ENCODE peak calls at places on chromosomes 5 and 9, in six cellular contexts. Y, S, J, T, F and H are unnamed samples.

GRCh38 chr9:32551491-32552049 is 557 bp upstream of the SMIM27 start:
- DNase-seq in Y (peak), S (no peak), J (peak), T (no peak), F (no peak), H (no peak)

GRCh38 chr9:88653926-88654325 is 118.9 kb downstream of the NXNL2 start:
- DNase-seq in Y (no peak), S (no peak), J (no peak), T (no peak), F (peak), H (no peak)

GRCh38 chr5:74963407-74963806 is 89.0 kb downstream of the GCNT4 start:
- DNase-seq in Y (no peak), S (no peak), J (no peak), T (no peak), F (no peak), H (no peak)

GRCh38 chr5:142821733-142822487 is 51.7 kb downstream of the ARHGAP26 start:
- DNase-seq in Y (no peak), S (no peak), J (no peak), T (peak), F (peak), H (no peak)

GRCh38 chr5:7671420-7671819 is 179.5 kb downstream of the CFAP90 start:
- DNase-seq in Y (no peak), S (no peak), J (no peak), T (no peak), F (no peak), H (no peak)

GRCh38 chr5:64839936-64840335 is 71.2 kb downstream of the CWC27 start:
- DNase-seq in Y (no peak), S (no peak), J (no peak), T (no peak), F (no peak), H (no peak)

GRCh38 chr5:177025139-177025538 is 2.6 kb downstream of the ZNF346 start:
- DNase-seq in Y (no peak), S (no peak), J (no peak), T (no peak), F (peak), H (no peak)

GRCh38 chr5:142952236-142952635 is 182.1 kb downstream of the ARHGAP26 start:
- DNase-seq in Y (no peak), S (no peak), J (no peak), T (no peak), F (no peak), H (no peak)

GRCh38 chr5:87526131-87526530 is 113.4 kb upstream of the CCNH start:
- DNase-seq in Y (no peak), S (no peak), J (no peak), T (no peak), F (peak), H (no peak)

GRCh38 chr5:151595411-151595826 is 4.3 kb upstream of the FAT2 start:
- DNase-seq in Y (no peak), S (peak), J (no peak), T (no peak), F (no peak), H (no peak)

GRCh38 chr9:130658893-130659698 is 5.3 kb upstream of the PRDM12 start:
- DNase-seq in Y (no peak), S (no peak), J (no peak), T (no peak), F (no peak), H (no peak)

GRCh38 chr9:38036359-38037084 is 32.5 kb downstream of the SHB start:
- DNase-seq in Y (no peak), S (no peak), J (no peak), T (no peak), F (peak), H (no peak)

GRCh38 chr5:119031047-119031886 is 39.6 kb upstream of the DMXL1 start:
- DNase-seq in Y (no peak), S (no peak), J (no peak), T (no peak), F (no peak), H (no peak)

GRCh38 chr9:129989740-129990139 is 53.2 kb downstream of the FNBP1 start:
- DNase-seq in Y (no peak), S (no peak), J (no peak), T (no peak), F (peak), H (no peak)

GRCh38 chr5:10310073-10310779 is 2.5 kb upstream of the CMBL start:
- DNase-seq in Y (no peak), S (no peak), J (peak), T (no peak), F (peak), H (no peak)

GRCh38 chr5:147689436-147689835 is 93.1 kb downstream of the JAKMIP2 start:
- DNase-seq in Y (no peak), S (no peak), J (no peak), T (no peak), F (no peak), H (no peak)

GRCh38 chr9:73155968-73156592 is 4.4 kb downstream of the ANXA1 start:
- DNase-seq in Y (no peak), S (no peak), J (no peak), T (no peak), F (no peak), H (no peak)

GRCh38 chr5:170603578-170604565 is 100.1 kb downstream of the KCNIP1 start:
- DNase-seq in Y (no peak), S (peak), J (peak), T (no peak), F (peak), H (no peak)

GRCh38 chr9:16653491-16654407 is 216.7 kb downstream of the BNC2 start:
- DNase-seq in Y (no peak), S (no peak), J (no peak), T (no peak), F (no peak), H (no peak)

GRCh38 chr5:32057157-32058096 is 116.7 kb downstream of the GOLPH3 start:
- DNase-seq in Y (no peak), S (no peak), J (no peak), T (no peak), F (no peak), H (no peak)

GRCh38 chr5:138597660-138598400 is 22.6 kb upstream of the HSPA9 start:
- DNase-seq in Y (no peak), S (no peak), J (no peak), T (no peak), F (no peak), H (no peak)

GRCh38 chr5:56325039-56325438 is 91.9 kb upstream of the ANKRD55 start:
- DNase-seq in Y (no peak), S (no peak), J (no peak), T (no peak), F (no peak), H (no peak)

GRCh38 chr5:56321236-56321881 is 88.2 kb upstream of the ANKRD55 start:
- DNase-seq in Y (no peak), S (no peak), J (no peak), T (no peak), F (no peak), H (no peak)

GRCh38 chr5:56326116-56326515 is 93.0 kb upstream of the ANKRD55 start:
- DNase-seq in Y (no peak), S (no peak), J (no peak), T (no peak), F (no peak), H (no peak)

GRCh38 chr5:56322592-56322991 is 89.5 kb upstream of the ANKRD55 start:
- DNase-seq in Y (no peak), S (no peak), J (no peak), T (no peak), F (no peak), H (no peak)

DNA sequence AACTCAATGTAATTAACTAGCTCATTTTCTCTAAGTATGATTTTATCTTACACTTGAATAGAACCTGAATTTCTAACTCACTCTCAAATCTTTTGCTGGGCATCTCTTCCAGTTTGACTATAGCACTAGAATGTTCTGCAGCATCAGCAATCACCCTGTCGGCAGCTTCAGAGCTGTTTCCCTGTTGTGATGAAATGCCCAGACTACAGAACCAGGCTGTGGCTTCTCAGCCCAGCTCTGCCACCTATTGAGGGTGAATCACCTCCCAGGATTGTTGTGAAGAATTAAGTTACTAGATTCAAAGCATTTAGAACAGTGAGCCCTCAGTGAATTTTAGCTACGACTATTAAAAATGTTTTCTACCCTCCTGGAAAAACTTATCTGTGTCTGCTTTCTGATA is 90.4 kb upstream of the ANKRD55 start:
- DNase-seq in Y (no peak), S (no peak), J (no peak), T (peak), F (peak), H (no peak)
- TF ChIP-seq CTCF in Y (no peak), S (no peak), J (no peak), T (no peak), F (no peak), H (no peak)

DNA sequence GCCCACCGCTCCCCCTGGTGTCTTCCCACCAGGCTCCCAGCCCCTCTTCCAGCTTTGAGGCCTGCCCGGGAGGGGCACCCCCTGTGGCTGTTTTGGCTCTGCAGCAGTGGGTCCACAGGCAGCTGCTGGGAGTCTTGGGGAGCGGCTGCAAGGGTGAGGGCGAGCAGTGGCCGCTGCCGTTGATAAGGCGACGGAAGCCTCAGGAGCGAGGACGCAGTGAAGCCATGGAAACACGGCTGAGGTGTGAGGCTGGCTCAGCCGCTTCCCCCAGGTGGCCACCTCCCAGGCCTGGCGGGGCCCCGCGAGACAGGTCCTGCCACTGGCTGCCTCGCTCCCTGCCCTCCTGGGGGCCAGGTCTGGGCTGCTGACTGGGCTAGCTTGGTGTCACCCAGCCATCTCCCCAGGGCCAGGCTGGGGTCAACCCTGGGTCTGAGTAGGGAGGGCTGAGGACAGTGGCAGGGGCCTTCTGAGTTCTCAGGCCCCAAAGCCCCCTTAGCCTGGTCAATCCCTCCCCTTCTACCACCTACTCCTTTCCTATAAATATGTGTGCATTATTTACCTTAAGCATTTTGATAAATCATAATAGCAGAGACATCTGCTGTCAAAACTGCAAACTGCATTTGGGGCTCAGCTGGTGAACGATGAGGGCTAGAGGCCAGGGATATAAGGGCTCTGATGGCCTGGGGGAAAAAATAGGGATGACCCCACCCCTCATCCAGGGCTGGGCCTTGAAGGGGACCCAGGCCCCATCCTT is 41.7 kb downstream of the CXXC5 start:
- DNase-seq in Y (no peak), S (no peak), J (peak), T (no peak), F (no peak), H (no peak)
- TF ChIP-seq CTCF in Y (peak), S (peak), J (no peak), T (peak), F (peak), H (no peak)

DNA sequence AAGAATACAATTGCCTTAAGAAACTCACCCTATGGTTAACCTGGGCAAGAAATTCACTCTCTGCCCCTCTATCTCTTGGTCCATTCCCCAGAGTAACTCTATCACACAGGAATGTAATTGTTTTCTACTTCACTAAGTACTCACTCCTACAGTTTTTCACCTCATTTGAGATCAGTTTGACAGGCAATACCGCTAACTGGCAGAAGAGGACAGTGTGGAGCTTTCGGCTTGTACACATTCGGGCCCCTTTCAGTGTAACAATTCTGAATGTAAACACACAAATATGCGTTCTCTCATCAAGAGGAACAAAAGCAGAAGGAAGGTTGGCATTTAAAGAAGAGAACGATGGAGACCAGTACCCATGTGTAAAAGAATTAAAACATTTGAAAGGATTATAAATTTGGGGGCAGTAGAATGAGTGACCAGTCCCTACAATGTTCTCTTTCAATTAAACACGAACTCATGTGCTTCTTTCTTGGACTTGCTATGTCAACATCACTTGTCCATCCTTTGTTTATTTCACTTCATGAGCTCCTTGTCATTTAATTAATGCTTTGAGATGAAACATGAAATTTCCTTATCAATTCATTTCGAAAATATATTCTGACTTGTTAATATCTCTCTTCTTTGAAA is 188.5 kb upstream of the GRAMD2B start:
- DNase-seq in Y (no peak), S (no peak), J (peak), T (no peak), F (peak), H (no peak)
- TF ChIP-seq CTCF in Y (no peak), S (peak), J (peak), T (peak), F (peak), H (no peak)

GRCh38 chr5:67395790-67396418 is 199.3 kb upstream of the CD180 start:
- DNase-seq in Y (no peak), S (no peak), J (no peak), T (no peak), F (no peak), H (no peak)
- TF ChIP-seq CTCF in Y (no peak), S (peak), J (no peak), T (no peak), F (no peak), H (no peak)

GRCh38 chr5:62643556-62644451 is 65.2 kb downstream of the LRRC70 start:
- DNase-seq in Y (no peak), S (no peak), J (no peak), T (no peak), F (no peak), H (no peak)
- TF ChIP-seq CTCF in Y (no peak), S (no peak), J (no peak), T (no peak), F (no peak), H (no peak)